ENCODE peak calls at places on chromosomes 3 and 15, in four cellular contexts. P is MM.1S, M is H9, O is hepatocyte. Q is an unnamed sample.

GRCh38 chr3:63351159-63352007 is 73.3 kb downstream of the SYNPR start:
- DNase-seq in O (peak), M (no peak), P (peak), Q (peak)

GRCh38 chr15:72559781-72560180 is 85.7 kb downstream of the ARIH1 start:
- DNase-seq in M (no peak), O (no peak), P (no peak), Q (no peak)

GRCh38 chr3:182212479-182213076 is 500.9 kb downstream of the SOX2 start:
- DNase-seq in O (peak), M (peak), P (no peak), Q (peak)

GRCh38 chr15:101266034-101266433 is 11.3 kb downstream of the SELENOS start:
- DNase-seq in P (no peak), O (no peak), M (no peak), Q (no peak)

GRCh38 chr15:68224108-68224507 is 5.4 kb downstream of the CLN6 start:
- DNase-seq in P (no peak), M (no peak), O (no peak), Q (no peak)

GRCh38 chr15:101242160-101242998 is 9.5 kb downstream of the CHSY1 start:
- DNase-seq in P (peak), O (no peak), M (no peak), Q (no peak)

GRCh38 chr15:59180946-59181345 is 25.7 kb upstream of the LDHAL6B start:
- DNase-seq in O (no peak), P (no peak), M (no peak), Q (peak)

GRCh38 chr3:139561959-139562676 is 22.6 kb upstream of the RBP1 start:
- DNase-seq in M (peak), P (peak), O (peak), Q (peak)

GRCh38 chr3:26712211-26713026 is 89.8 kb downstream of the LRRC3B start:
- DNase-seq in P (peak), O (peak), M (no peak), Q (peak)

GRCh38 chr15:70254186-70254974 is 156.7 kb upstream of the TLE3 start:
- DNase-seq in O (no peak), P (no peak), M (no peak), Q (no peak)

GRCh38 chr3:54783611-54784010 is 144.2 kb downstream of the LRTM1 start:
- DNase-seq in M (no peak), P (no peak), O (no peak), Q (no peak)

GRCh38 chr3:123424321-123424998 is 24.4 kb downstream of the ADCY5 start:
- DNase-seq in M (no peak), O (no peak), P (no peak), Q (no peak)

GRCh38 chr15:73941044-73941443 is 14.8 kb downstream of the LOXL1 start:
- DNase-seq in M (no peak), O (peak), P (no peak), Q (peak)

GRCh38 chr15:89457086-89457485 is 39.3 kb downstream of the RHCG start:
- DNase-seq in O (no peak), P (peak), M (no peak), Q (peak)

GRCh38 chr3:69329897-69330296 is 56.0 kb downstream of the FRMD4B start:
- DNase-seq in M (no peak), O (no peak), P (no peak), Q (peak)

DNA sequence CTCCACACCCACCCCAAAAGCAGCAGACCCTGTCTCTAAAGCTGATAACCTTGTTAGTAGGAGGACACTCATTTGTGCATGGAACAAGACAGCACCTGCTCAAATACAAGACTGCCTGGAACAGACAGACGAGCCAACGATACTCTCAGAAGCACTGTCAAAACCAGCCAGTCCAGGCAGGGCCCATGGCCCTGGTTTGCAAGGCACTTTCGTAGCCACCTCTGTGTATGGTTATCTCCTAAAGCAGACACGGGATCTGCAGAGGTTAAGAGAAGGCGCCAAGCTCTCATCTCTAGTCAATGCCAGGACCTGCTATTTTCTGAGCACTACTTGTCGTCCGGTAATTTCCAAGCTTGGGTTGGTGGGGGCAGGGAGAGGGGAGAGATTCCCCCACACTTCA is 10.5 kb downstream of the NTRK3 start:
- DNase-seq in P (no peak), M (no peak), O (no peak), Q (no peak)
- H3K4me2 ChIP-seq in P (peak), M (peak), O (no peak), Q (no peak)

DNA sequence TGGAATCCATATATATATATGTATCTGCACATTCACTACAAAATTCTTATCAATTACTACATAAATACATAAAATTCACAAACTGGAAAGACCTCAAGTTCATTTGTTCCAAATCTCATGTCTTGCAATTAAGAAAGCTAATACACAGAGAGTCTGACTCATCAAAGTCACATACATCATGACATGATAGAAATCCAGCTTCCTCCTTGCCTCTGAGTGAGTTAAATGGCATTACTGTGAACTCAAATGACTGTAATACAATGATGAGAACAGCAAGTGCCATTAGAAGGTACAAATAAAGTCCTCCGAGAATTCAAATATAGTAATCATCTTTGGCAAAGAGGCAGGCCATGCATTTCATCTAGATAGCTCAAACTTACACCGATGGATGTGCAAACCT is 55.1 kb upstream of the AGTR1 start:
- DNase-seq in P (no peak), O (no peak), M (no peak), Q (no peak)
- H3K4me2 ChIP-seq in P (no peak), O (no peak), M (no peak), Q (no peak)

DNA sequence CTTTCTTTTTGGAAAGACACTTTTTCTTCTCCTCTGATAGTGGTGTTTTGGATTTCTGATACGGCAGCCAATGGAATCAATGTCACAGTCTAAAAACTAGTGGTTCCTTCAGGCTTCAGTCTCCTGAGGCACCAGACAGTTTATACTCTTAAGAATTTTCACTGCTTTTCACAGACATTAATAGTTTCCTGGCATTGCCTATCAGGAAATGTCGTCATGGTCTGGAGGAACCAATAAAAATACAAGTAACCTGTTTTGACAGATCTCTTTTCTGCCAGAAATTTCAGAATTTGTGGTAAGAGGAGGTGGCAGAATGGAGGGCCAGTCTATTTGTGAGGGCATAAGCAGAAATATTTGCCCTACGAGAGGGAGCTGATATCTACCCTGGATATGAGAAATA is 44.8 kb downstream of the FILIP1L start:
- DNase-seq in P (no peak), M (no peak), O (no peak), Q (no peak)
- H3K4me2 ChIP-seq in P (no peak), M (no peak), O (no peak), Q (no peak)

GRCh38 chr15:31366169-31366734 is 39.6 kb downstream of the KLF13 start:
- DNase-seq in O (no peak), P (no peak), M (peak), Q (peak)
- H3K4me2 ChIP-seq in O (peak), P (peak), M (peak), Q (no peak)

GRCh38 chr3:124496066-124496465 is 234.2 kb upstream of the UMPS start:
- DNase-seq in O (no peak), M (no peak), P (no peak), Q (no peak)
- H3K4me2 ChIP-seq in O (no peak), M (no peak), P (no peak), Q (no peak)

GRCh38 chr15:87522997-87523396 is 733.5 kb downstream of the NTRK3 start:
- DNase-seq in P (no peak), O (no peak), M (no peak), Q (no peak)

GRCh38 chr15:87527416-87527815 is 729.1 kb downstream of the NTRK3 start:
- DNase-seq in O (peak), M (peak), P (no peak), Q (peak)

GRCh38 chr15:87528873-87529272 is 727.7 kb downstream of the NTRK3 start:
- DNase-seq in O (no peak), M (no peak), P (no peak), Q (no peak)

GRCh38 chr15:87527875-87528274 is 728.7 kb downstream of the NTRK3 start:
- DNase-seq in P (no peak), O (no peak), M (no peak), Q (peak)
- H3K4me2 ChIP-seq in P (no peak), O (no peak), M (no peak), Q (no peak)

Q was measured in mesendoderm.